ENCODE peak calls at places on chromosomes 7 and 10, in nine cellular contexts. One of them, this sample, is unnamed.

GRCh38 chr10:122165914-122166313 is 105.2 kb upstream of the BTBD16 start:
- DNase-seq in cardiac muscle cell: no peak
- DNase-seq in fibroblast of the aortic adventitia: no peak
- DNase-seq in neural progenitor cell: peak
- DNase-seq in GM13976: no peak
- DNase-seq in H9: no peak
- DNase-seq in SK-N-SH: no peak
- DNase-seq in Caco-2: no peak
- DNase-seq in uterus: no peak
- DNase-seq in this sample: peak

GRCh38 chr7:75951506-75951905 is 36.6 kb downstream of the POR start:
- DNase-seq in uterus: no peak
- DNase-seq in fibroblast of the aortic adventitia: peak
- DNase-seq in cardiac muscle cell: no peak
- DNase-seq in SK-N-SH: peak
- DNase-seq in neural progenitor cell: no peak
- DNase-seq in GM13976: no peak
- DNase-seq in Caco-2: no peak
- DNase-seq in H9: no peak
- DNase-seq in this sample: no peak

GRCh38 chr10:58951750-58952149 is 224.7 kb upstream of the PHYHIPL start:
- DNase-seq in Caco-2: no peak
- DNase-seq in fibroblast of the aortic adventitia: peak
- DNase-seq in neural progenitor cell: no peak
- DNase-seq in SK-N-SH: no peak
- DNase-seq in GM13976: no peak
- DNase-seq in uterus: no peak
- DNase-seq in cardiac muscle cell: no peak
- DNase-seq in H9: no peak
- DNase-seq in this sample: no peak

GRCh38 chr10:73908853-73909611 is 1.9 kb upstream of the PLAU start:
- DNase-seq in SK-N-SH: no peak
- DNase-seq in GM13976: peak
- DNase-seq in Caco-2: no peak
- DNase-seq in uterus: peak
- DNase-seq in neural progenitor cell: no peak
- DNase-seq in cardiac muscle cell: no peak
- DNase-seq in fibroblast of the aortic adventitia: peak
- DNase-seq in H9: no peak
- DNase-seq in this sample: peak

GRCh38 chr10:61548371-61548770 is 95.2 kb upstream of the TMEM26 start:
- DNase-seq in SK-N-SH: no peak
- DNase-seq in fibroblast of the aortic adventitia: no peak
- DNase-seq in H9: no peak
- DNase-seq in cardiac muscle cell: no peak
- DNase-seq in Caco-2: no peak
- DNase-seq in uterus: no peak
- DNase-seq in GM13976: no peak
- DNase-seq in neural progenitor cell: no peak
- DNase-seq in this sample: no peak

GRCh38 chr10:110516815-110517492 is 19.2 kb downstream of the DUSP5 start:
- DNase-seq in SK-N-SH: no peak
- DNase-seq in neural progenitor cell: no peak
- DNase-seq in H9: no peak
- DNase-seq in Caco-2: no peak
- DNase-seq in GM13976: no peak
- DNase-seq in fibroblast of the aortic adventitia: no peak
- DNase-seq in uterus: no peak
- DNase-seq in cardiac muscle cell: no peak
- DNase-seq in this sample: no peak

GRCh38 chr7:50710441-50711154 is 72.1 kb downstream of the GRB10 start:
- DNase-seq in H9: no peak
- DNase-seq in Caco-2: no peak
- DNase-seq in uterus: no peak
- DNase-seq in GM13976: no peak
- DNase-seq in fibroblast of the aortic adventitia: no peak
- DNase-seq in SK-N-SH: no peak
- DNase-seq in neural progenitor cell: no peak
- DNase-seq in cardiac muscle cell: no peak
- DNase-seq in this sample: no peak

GRCh38 chr7:105638942-105639495 is 57.7 kb upstream of the EFCAB10 start:
- DNase-seq in GM13976: no peak
- DNase-seq in SK-N-SH: no peak
- DNase-seq in cardiac muscle cell: peak
- DNase-seq in uterus: no peak
- DNase-seq in fibroblast of the aortic adventitia: no peak
- DNase-seq in neural progenitor cell: peak
- DNase-seq in H9: peak
- DNase-seq in Caco-2: no peak
- DNase-seq in this sample: no peak

GRCh38 chr10:133257489-133258065 is 19.1 kb downstream of the ADAM8 start:
- DNase-seq in cardiac muscle cell: peak
- DNase-seq in H9: peak
- DNase-seq in SK-N-SH: peak
- DNase-seq in fibroblast of the aortic adventitia: peak
- DNase-seq in Caco-2: peak
- DNase-seq in uterus: peak
- DNase-seq in GM13976: no peak
- DNase-seq in neural progenitor cell: peak
- DNase-seq in this sample: peak

GRCh38 chr7:15197359-15197977 is 294.9 kb upstream of the DGKB start:
- DNase-seq in cardiac muscle cell: no peak
- DNase-seq in uterus: no peak
- DNase-seq in Caco-2: no peak
- DNase-seq in neural progenitor cell: no peak
- DNase-seq in GM13976: no peak
- DNase-seq in SK-N-SH: no peak
- DNase-seq in H9: no peak
- DNase-seq in fibroblast of the aortic adventitia: peak
- DNase-seq in this sample: no peak

GRCh38 chr7:115124409-115124939 is 202.6 kb downstream of the MDFIC start:
- DNase-seq in H9: no peak
- DNase-seq in neural progenitor cell: no peak
- DNase-seq in Caco-2: no peak
- DNase-seq in uterus: no peak
- DNase-seq in fibroblast of the aortic adventitia: peak
- DNase-seq in cardiac muscle cell: no peak
- DNase-seq in GM13976: no peak
- DNase-seq in SK-N-SH: no peak
- DNase-seq in this sample: no peak

GRCh38 chr10:92699518-92700272 is 9.9 kb downstream of the HHEX start:
- DNase-seq in uterus: no peak
- DNase-seq in neural progenitor cell: peak
- DNase-seq in H9: peak
- DNase-seq in cardiac muscle cell: peak
- DNase-seq in Caco-2: no peak
- DNase-seq in fibroblast of the aortic adventitia: peak
- DNase-seq in SK-N-SH: peak
- DNase-seq in GM13976: no peak
- DNase-seq in this sample: no peak

GRCh38 chr10:78619244-78619851 is 449.4 kb upstream of the ZMIZ1 start:
- DNase-seq in uterus: peak
- DNase-seq in neural progenitor cell: no peak
- DNase-seq in SK-N-SH: peak
- DNase-seq in cardiac muscle cell: no peak
- DNase-seq in fibroblast of the aortic adventitia: no peak
- DNase-seq in GM13976: no peak
- DNase-seq in Caco-2: peak
- DNase-seq in H9: no peak
- DNase-seq in this sample: no peak

GRCh38 chr7:29641651-29642050 is 78.0 kb downstream of the PRR15 start:
- DNase-seq in uterus: no peak
- DNase-seq in GM13976: no peak
- DNase-seq in H9: no peak
- DNase-seq in neural progenitor cell: no peak
- DNase-seq in Caco-2: no peak
- DNase-seq in cardiac muscle cell: no peak
- DNase-seq in fibroblast of the aortic adventitia: no peak
- DNase-seq in SK-N-SH: no peak
- DNase-seq in this sample: no peak

GRCh38 chr7:92810242-92810611 is 26.1 kb downstream of the CDK6 start:
- DNase-seq in uterus: no peak
- DNase-seq in SK-N-SH: no peak
- DNase-seq in neural progenitor cell: no peak
- DNase-seq in H9: no peak
- DNase-seq in Caco-2: no peak
- DNase-seq in cardiac muscle cell: no peak
- DNase-seq in fibroblast of the aortic adventitia: no peak
- DNase-seq in GM13976: no peak
- DNase-seq in this sample: no peak

GRCh38 chr10:99435986-99436633 is 5.7 kb upstream of the GOT1 start:
- DNase-seq in cardiac muscle cell: peak
- DNase-seq in GM13976: peak
- DNase-seq in Caco-2: no peak
- DNase-seq in uterus: no peak
- DNase-seq in fibroblast of the aortic adventitia: peak
- DNase-seq in neural progenitor cell: peak
- DNase-seq in H9: no peak
- DNase-seq in SK-N-SH: peak
- DNase-seq in this sample: no peak

GRCh38 chr10:37495415-37495814 is 362.0 kb downstream of the ZNF248 start:
- DNase-seq in H9: no peak
- DNase-seq in fibroblast of the aortic adventitia: no peak
- DNase-seq in SK-N-SH: no peak
- DNase-seq in cardiac muscle cell: no peak
- DNase-seq in GM13976: no peak
- DNase-seq in neural progenitor cell: peak
- DNase-seq in Caco-2: no peak
- DNase-seq in uterus: no peak
- DNase-seq in this sample: no peak

GRCh38 chr7:90412458-90413184 is 9.4 kb downstream of the CLDN12 start:
- DNase-seq in uterus: no peak
- DNase-seq in fibroblast of the aortic adventitia: no peak
- DNase-seq in GM13976: no peak
- DNase-seq in Caco-2: peak
- DNase-seq in cardiac muscle cell: no peak
- DNase-seq in SK-N-SH: peak
- DNase-seq in neural progenitor cell: peak
- DNase-seq in H9: peak
- DNase-seq in this sample: peak

GRCh38 chr10:96292971-96293909 is 11.0 kb upstream of the DNTT start:
- DNase-seq in uterus: no peak
- DNase-seq in SK-N-SH: peak
- DNase-seq in neural progenitor cell: peak
- DNase-seq in H9: no peak
- DNase-seq in GM13976: peak
- DNase-seq in Caco-2: no peak
- DNase-seq in fibroblast of the aortic adventitia: peak
- DNase-seq in cardiac muscle cell: peak
- DNase-seq in this sample: no peak
- TF ChIP-seq CTCF in uterus: peak
- TF ChIP-seq CTCF in SK-N-SH: peak
- TF ChIP-seq CTCF in neural progenitor cell: peak
- TF ChIP-seq CTCF in H9: peak
- TF ChIP-seq CTCF in GM13976: peak
- TF ChIP-seq CTCF in Caco-2: peak
- TF ChIP-seq CTCF in fibroblast of the aortic adventitia: peak
- TF ChIP-seq CTCF in cardiac muscle cell: peak
- TF ChIP-seq CTCF in this sample: peak

GRCh38 chr7:116138202-116138801 is 72.0 kb upstream of the TES start:
- DNase-seq in SK-N-SH: peak
- DNase-seq in Caco-2: peak
- DNase-seq in cardiac muscle cell: peak
- DNase-seq in neural progenitor cell: peak
- DNase-seq in GM13976: peak
- DNase-seq in uterus: no peak
- DNase-seq in H9: no peak
- DNase-seq in fibroblast of the aortic adventitia: peak
- DNase-seq in this sample: no peak
- TF ChIP-seq CTCF in SK-N-SH: peak
- TF ChIP-seq CTCF in Caco-2: peak
- TF ChIP-seq CTCF in cardiac muscle cell: peak
- TF ChIP-seq CTCF in neural progenitor cell: peak
- TF ChIP-seq CTCF in GM13976: peak
- TF ChIP-seq CTCF in uterus: peak
- TF ChIP-seq CTCF in H9: peak
- TF ChIP-seq CTCF in fibroblast of the aortic adventitia: peak
- TF ChIP-seq CTCF in this sample: peak

GRCh38 chr10:7756360-7756992 is 31.3 kb downstream of the KIN start:
- DNase-seq in uterus: no peak
- DNase-seq in cardiac muscle cell: no peak
- DNase-seq in neural progenitor cell: peak
- DNase-seq in Caco-2: no peak
- DNase-seq in fibroblast of the aortic adventitia: peak
- DNase-seq in H9: peak
- DNase-seq in GM13976: peak
- DNase-seq in SK-N-SH: no peak
- DNase-seq in this sample: no peak
- TF ChIP-seq CTCF in uterus: no peak
- TF ChIP-seq CTCF in cardiac muscle cell: peak
- TF ChIP-seq CTCF in neural progenitor cell: peak
- TF ChIP-seq CTCF in Caco-2: peak
- TF ChIP-seq CTCF in fibroblast of the aortic adventitia: peak
- TF ChIP-seq CTCF in H9: peak
- TF ChIP-seq CTCF in GM13976: peak
- TF ChIP-seq CTCF in SK-N-SH: peak
- TF ChIP-seq CTCF in this sample: peak

DNA sequence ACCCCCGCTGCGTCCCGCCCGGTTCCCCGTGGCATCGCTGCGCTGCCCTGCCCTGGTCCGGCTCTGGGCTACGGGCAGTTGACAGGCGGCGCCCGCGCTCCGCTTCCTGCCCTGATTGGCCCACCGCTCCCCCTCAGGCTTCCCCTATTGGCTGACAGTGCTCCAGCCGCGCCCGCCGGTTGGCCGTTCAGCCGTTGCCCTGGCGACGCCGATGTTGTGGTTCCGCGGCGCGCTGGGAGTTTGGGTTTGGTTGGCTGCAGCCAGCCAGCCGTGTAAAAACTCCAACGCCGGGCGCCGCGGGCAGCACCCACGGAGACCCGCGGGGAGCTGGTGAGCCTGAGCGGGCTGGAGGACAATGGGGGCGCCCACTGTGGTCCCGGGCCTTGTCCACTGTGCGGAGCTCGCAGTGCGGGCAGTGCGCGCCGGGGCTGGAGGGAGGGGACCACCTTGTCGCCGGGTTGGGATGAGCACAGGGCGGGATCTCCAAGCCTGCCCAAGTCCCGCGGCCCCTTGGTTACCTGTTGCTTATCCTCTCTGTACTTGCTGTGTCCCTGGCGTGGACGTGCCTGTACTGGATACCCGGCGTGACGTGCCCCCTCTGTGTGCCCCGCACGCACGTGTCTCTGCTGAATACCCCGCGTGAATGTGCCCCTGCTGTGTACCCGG is at the start of gene C7orf57:
- DNase-seq in cardiac muscle cell: peak
- DNase-seq in Caco-2: peak
- DNase-seq in uterus: peak
- DNase-seq in GM13976: peak
- DNase-seq in H9: peak
- DNase-seq in SK-N-SH: peak
- DNase-seq in neural progenitor cell: peak
- DNase-seq in fibroblast of the aortic adventitia: peak
- DNase-seq in this sample: peak
- TF ChIP-seq CTCF in cardiac muscle cell: no peak
- TF ChIP-seq CTCF in Caco-2: no peak
- TF ChIP-seq CTCF in uterus: peak
- TF ChIP-seq CTCF in GM13976: peak
- TF ChIP-seq CTCF in H9: no peak
- TF ChIP-seq CTCF in SK-N-SH: peak
- TF ChIP-seq CTCF in neural progenitor cell: peak
- TF ChIP-seq CTCF in fibroblast of the aortic adventitia: no peak
- TF ChIP-seq CTCF in this sample: peak

GRCh38 chr7:157413881-157414701 is 77.3 kb downstream of the DNAJB6 start:
- DNase-seq in H9: no peak
- DNase-seq in fibroblast of the aortic adventitia: no peak
- DNase-seq in cardiac muscle cell: no peak
- DNase-seq in neural progenitor cell: no peak
- DNase-seq in Caco-2: no peak
- DNase-seq in uterus: no peak
- DNase-seq in SK-N-SH: peak
- DNase-seq in GM13976: no peak
- DNase-seq in this sample: no peak
- TF ChIP-seq CTCF in H9: no peak
- TF ChIP-seq CTCF in fibroblast of the aortic adventitia: no peak
- TF ChIP-seq CTCF in cardiac muscle cell: no peak
- TF ChIP-seq CTCF in neural progenitor cell: no peak
- TF ChIP-seq CTCF in Caco-2: no peak
- TF ChIP-seq CTCF in uterus: no peak
- TF ChIP-seq CTCF in SK-N-SH: no peak
- TF ChIP-seq CTCF in GM13976: no peak
- TF ChIP-seq CTCF in this sample: no peak